ENCODE peak calls at places on chromosomes 2 and 18, in ten cellular contexts. B, Z, Y, J, S, A, D, W, G and O are unnamed samples.
A peak's percentile ranks its signal among the peaks of the same experiment; 100 is the strongest.

GRCh38 chr18:43067570-43067969 is 47.9 kb downstream of the RIT2 start:
- DNase-seq in B (no peak), Z (no peak), Y (no peak), J (no peak), S (no peak), A (no peak), D (no peak), W (no peak), G (no peak), O (no peak)

GRCh38 chr18:78999939-79000338 is 20.3 kb downstream of the SALL3 start:
- DNase-seq in B (no peak), Z (no peak), Y (no peak), J (no peak), S (no peak), A (no peak), D (no peak), W (no peak), G (no peak), O (no peak)

GRCh38 chr2:241213036-241213435 is 24.6 kb downstream of the ANO7 start:
- DNase-seq in B (no peak), Z (no peak), Y (no peak), J (no peak), S (no peak), A (no peak), D (no peak), W (no peak), G (no peak), O (no peak)

GRCh38 chr2:220504890-220505564 is 877.6 kb downstream of the SLC4A3 start:
- DNase-seq in B (peak; percentile 74), Z (peak; percentile 54), Y (no peak), J (no peak), S (no peak), A (peak; percentile 17), D (no peak), W (no peak), G (no peak), O (no peak)

GRCh38 chr2:20452551-20452950 is 5.7 kb downstream of the RHOB start:
- DNase-seq in B (peak; percentile 83), Z (peak; percentile 57), Y (no peak), J (no peak), S (peak; percentile 32), A (no peak), D (peak; percentile 27), W (no peak), G (peak; percentile 82), O (no peak)

GRCh38 chr18:10953672-10954071 is 195.7 kb downstream of the PIEZO2 start:
- DNase-seq in B (no peak), Z (no peak), Y (peak; percentile 12), J (no peak), S (no peak), A (no peak), D (no peak), W (no peak), G (no peak), O (no peak)

GRCh38 chr2:167708998-167709397 is 538.4 kb downstream of the STK39 start:
- DNase-seq in B (no peak), Z (no peak), Y (no peak), J (no peak), S (no peak), A (no peak), D (no peak), W (no peak), G (no peak), O (no peak)

GRCh38 chr18:11661430-11661829 is 27.6 kb upstream of the GNAL start:
- DNase-seq in B (peak; percentile 31), Z (no peak), Y (no peak), J (no peak), S (no peak), A (no peak), D (no peak), W (no peak), G (no peak), O (no peak)

GRCh38 chr18:31241900-31242409 is 76.0 kb upstream of the DSG1 start:
- DNase-seq in B (no peak), Z (peak; percentile 58), Y (no peak), J (no peak), S (no peak), A (no peak), D (no peak), W (no peak), G (no peak), O (peak; percentile 39)

GRCh38 chr18:57737661-57738060 is 65.5 kb downstream of the ATP8B1 start:
- DNase-seq in B (peak; percentile 99), Z (peak; percentile 99), Y (no peak), J (no peak), S (peak; percentile 61), A (peak; percentile 20), D (peak; percentile 65), W (peak; percentile 78), G (peak; percentile 91), O (peak; percentile 87)

GRCh38 chr2:10437806-10438205 is 10.3 kb downstream of the ODC1 start:
- DNase-seq in B (no peak), Z (no peak), Y (no peak), J (no peak), S (no peak), A (no peak), D (no peak), W (peak; percentile 24), G (no peak), O (no peak)

GRCh38 chr2:85248741-85249524 is 78.9 kb downstream of the TGOLN2 start:
- DNase-seq in B (peak; percentile 90), Z (peak; percentile 97), Y (no peak), J (no peak), S (peak; percentile 47), A (no peak), D (no peak), W (peak; percentile 64), G (no peak), O (peak; percentile 51)

GRCh38 chr2:109415460-109416004 is 198.2 kb downstream of the SEPTIN10 start:
- DNase-seq in B (no peak), Z (no peak), Y (no peak), J (no peak), S (no peak), A (no peak), D (no peak), W (no peak), G (no peak), O (no peak)
- H3K36me3 ChIP-seq in B (no peaks in the 10 kb centered on the region), Z (no peaks in the 10 kb centered on the region), Y (no peaks in the 10 kb centered on the region), J (no peaks in the 10 kb centered on the region), S (no peaks in the 10 kb centered on the region), A (no peaks in the 10 kb centered on the region), D (no peaks in the 10 kb centered on the region), W (no peaks in the 10 kb centered on the region), G (no peaks in the 10 kb centered on the region), O (no peaks in the 10 kb centered on the region)

DNA sequence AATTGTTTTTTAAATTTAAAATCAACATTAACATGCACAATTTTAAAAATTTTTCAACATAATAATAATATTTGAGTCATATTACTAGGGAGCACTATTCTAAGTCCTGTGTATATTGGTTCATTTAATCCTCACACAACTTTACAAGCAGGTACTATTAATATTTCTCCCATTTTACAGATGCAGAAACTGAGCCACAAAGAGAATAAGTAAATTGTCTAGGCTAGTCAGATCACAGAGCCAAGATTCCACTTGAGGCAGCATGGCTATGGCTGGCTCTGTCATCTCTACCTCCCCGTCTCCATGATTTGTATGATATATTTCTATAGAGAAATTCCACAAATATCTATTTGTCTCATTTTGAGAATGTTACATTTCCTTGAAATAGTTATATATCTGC is 15.1 kb downstream of the CCNT2 start:
- DNase-seq in B (no peak), Z (no peak), Y (no peak), J (no peak), S (no peak), A (no peak), D (no peak), W (no peak), G (no peak), O (no peak)
- H3K36me3 ChIP-seq in B (peaks cover 19% of the 10 kb centered on the region), Z (no peaks in the 10 kb centered on the region), Y (peaks cover 65% of the 10 kb centered on the region), J (peaks cover 85% of the 10 kb centered on the region), S (peaks cover 30% of the 10 kb centered on the region), A (no peaks in the 10 kb centered on the region), D (peaks cover 22% of the 10 kb centered on the region), W (peaks cover 21% of the 10 kb centered on the region), G (no peaks in the 10 kb centered on the region), O (peaks cover 14% of the 10 kb centered on the region)

DNA sequence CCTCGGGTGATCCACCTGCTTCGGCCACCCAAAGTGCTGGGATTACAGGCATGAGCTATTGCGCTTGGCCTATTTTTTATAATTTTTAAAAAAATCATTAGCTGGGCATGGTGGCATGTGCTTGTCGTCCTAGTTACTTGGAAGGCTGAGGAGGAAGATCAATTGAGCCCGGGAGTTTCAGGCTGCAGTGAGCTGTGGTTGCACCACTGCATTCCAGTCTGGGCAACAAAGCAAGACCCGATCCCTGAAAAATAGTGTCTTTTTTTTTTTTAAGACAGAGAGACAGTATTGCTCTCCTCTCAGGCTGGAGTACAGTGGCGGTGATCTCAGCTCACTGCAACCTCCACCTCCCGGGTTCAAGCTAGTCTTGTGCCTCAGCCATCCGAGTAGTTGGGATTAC is 4.8 kb downstream of the SSB start:
- DNase-seq in B (no peak), Z (peak; percentile 13), Y (no peak), J (no peak), S (no peak), A (no peak), D (no peak), W (no peak), G (no peak), O (no peak)
- H3K36me3 ChIP-seq in B (peaks cover 54% of the 10 kb centered on the region), Z (peaks cover 6% of the 10 kb centered on the region), Y (peaks cover 65% of the 10 kb centered on the region), J (peaks cover 85% of the 10 kb centered on the region), S (peaks cover 73% of the 10 kb centered on the region), A (no peaks in the 10 kb centered on the region), D (peaks cover 52% of the 10 kb centered on the region), W (peaks cover 66% of the 10 kb centered on the region), G (peaks cover 29% of the 10 kb centered on the region), O (peaks cover 59% of the 10 kb centered on the region)

GRCh38 chr2:201908901-201909300 is 102.6 kb downstream of the CDK15 start:
- DNase-seq in B (peak; percentile 28), Z (peak; percentile 72), Y (no peak), J (no peak), S (no peak), A (no peak), D (no peak), W (no peak), G (no peak), O (no peak)

GRCh38 chr2:201911372-201911771 is 105.0 kb downstream of the CDK15 start:
- DNase-seq in B (no peak), Z (no peak), Y (no peak), J (no peak), S (no peak), A (no peak), D (no peak), W (no peak), G (no peak), O (no peak)

GRCh38 chr2:201907128-201907886 is 101.0 kb downstream of the CDK15 start:
- DNase-seq in B (no peak), Z (peak; percentile 56), Y (no peak), J (no peak), S (peak; percentile 6), A (no peak), D (no peak), W (no peak), G (no peak), O (no peak)

GRCh38 chr2:201909961-201910361 is 103.6 kb downstream of the CDK15 start:
- DNase-seq in B (peak; percentile 75), Z (peak; percentile 76), Y (peak; percentile 74), J (no peak), S (no peak), A (no peak), D (no peak), W (no peak), G (no peak), O (no peak)

DNA sequence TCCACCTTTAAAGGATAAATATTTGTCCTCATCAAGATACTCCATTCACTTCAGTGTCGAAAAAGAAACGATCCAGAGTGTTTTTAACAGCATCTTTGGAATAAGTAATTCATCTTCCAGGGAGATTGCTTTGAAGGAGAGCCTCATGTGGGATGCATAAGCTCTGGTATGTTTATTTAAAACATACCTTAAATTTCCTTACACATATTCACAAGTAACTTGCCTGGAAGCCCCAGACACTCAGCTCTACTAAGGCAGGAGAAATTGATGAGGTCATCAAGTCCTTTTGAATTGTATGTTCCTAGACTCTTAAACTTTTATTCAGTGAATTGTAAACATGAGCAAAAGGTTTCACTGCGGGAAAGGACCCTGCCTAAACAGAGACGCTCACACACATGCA is 103.0 kb downstream of the CDK15 start:
- DNase-seq in B (peak; percentile 85), Z (peak; percentile 99), Y (no peak), J (no peak), S (no peak), A (no peak), D (no peak), W (no peak), G (no peak), O (no peak)
- H3K36me3 ChIP-seq in B (no peaks in the 10 kb centered on the region), Z (no peaks in the 10 kb centered on the region), Y (no peaks in the 10 kb centered on the region), J (no peaks in the 10 kb centered on the region), S (no peaks in the 10 kb centered on the region), A (no peaks in the 10 kb centered on the region), D (no peaks in the 10 kb centered on the region), W (no peaks in the 10 kb centered on the region), G (no peaks in the 10 kb centered on the region), O (no peaks in the 10 kb centered on the region)